ENCODE peak calls at places on chromosomes 16 and 17, in six cellular contexts. Q is heart left ventricle, E is right lobe of liver, D is IMR-90, T is tibial artery, F is cardiac muscle cell. G is an unnamed sample. For H3K27me3, the result is how much of the 10 kb centered on the place peaks cover.

GRCh38 chr17:2703181-2703580 is 8.4 kb downstream of the CLUH start:
- DNase-seq in T (peak), Q (peak), D (no peak), E (peak), F (no peak), G (no peak)

GRCh38 chr16:82627811-82628339 is 1.1 kb downstream of the CDH13 start:
- DNase-seq in E (no peak), F (peak), Q (peak), D (peak), T (peak), G (peak)

GRCh38 chr17:12987120-12987519 is 30.7 kb downstream of the ELAC2 start:
- DNase-seq in E (no peak), D (no peak), F (no peak), T (no peak), Q (no peak), G (no peak)

GRCh38 chr17:51342257-51342656 is 81.9 kb downstream of the UTP18 start:
- DNase-seq in Q (no peak), F (no peak), D (no peak), T (no peak), E (no peak), G (no peak)

GRCh38 chr16:48041861-48042435 is 113.8 kb downstream of the ABCC12 start:
- DNase-seq in E (no peak), T (no peak), D (no peak), Q (no peak), F (peak), G (no peak)

GRCh38 chr17:66667491-66668030 is 167.4 kb upstream of the CACNG5 start:
- DNase-seq in D (no peak), Q (no peak), E (no peak), F (no peak), T (no peak), G (no peak)

GRCh38 chr16:609984-610383 is 20.1 kb downstream of the RAB40C start:
- DNase-seq in D (no peak), Q (no peak), T (no peak), E (no peak), F (no peak), G (no peak)

GRCh38 chr16:67748791-67749282 is 29.7 kb upstream of the GFOD2 start:
- DNase-seq in D (no peak), E (no peak), F (no peak), T (no peak), Q (no peak), G (no peak)

GRCh38 chr17:30427611-30428010 is 48.9 kb downstream of the CPD start:
- DNase-seq in T (no peak), D (no peak), F (no peak), Q (no peak), E (no peak), G (no peak)

GRCh38 chr17:74123350-74123749 is 80.1 kb upstream of the RPL38 start:
- DNase-seq in D (no peak), E (no peak), Q (no peak), F (no peak), T (no peak), G (peak)

GRCh38 chr17:20968913-20969616 is 73.7 kb downstream of the USP22 start:
- DNase-seq in D (no peak), T (no peak), Q (no peak), E (no peak), F (no peak), G (no peak)

GRCh38 chr16:28543072-28543471 is 4.3 kb upstream of the NUPR1 start:
- DNase-seq in Q (no peak), T (peak), D (no peak), F (no peak), E (peak), G (no peak)

GRCh38 chr17:40338058-40338457 is 26.5 kb downstream of the GJD3 start:
- DNase-seq in E (no peak), T (no peak), F (no peak), Q (no peak), D (no peak), G (no peak)

GRCh38 chr16:51629602-51630001 is 478.5 kb upstream of the SALL1 start:
- DNase-seq in E (no peak), T (no peak), Q (no peak), F (no peak), D (no peak), G (no peak)

GRCh38 chr16:22782299-22782698 is 31.7 kb upstream of the HS3ST2 start:
- DNase-seq in T (no peak), D (no peak), F (no peak), E (no peak), Q (no peak), G (no peak)

GRCh38 chr17:51029568-51030463 is 90.9 kb downstream of the SPAG9 start:
- DNase-seq in D (peak), Q (no peak), T (no peak), E (no peak), F (no peak), G (no peak)

GRCh38 chr17:44935116-44935515 is 12.5 kb downstream of the KIF18B start:
- DNase-seq in E (peak), Q (no peak), D (no peak), F (no peak), T (peak), G (no peak)

GRCh38 chr17:60158751-60159478 is 9.1 kb downstream of the CA4 start:
- DNase-seq in T (no peak), E (no peak), F (peak), Q (no peak), D (peak), G (peak)

GRCh38 chr16:27264151-27264550 is 4.4 kb downstream of the NSMCE1 start:
- DNase-seq in E (no peak), Q (no peak), D (peak), F (no peak), T (no peak), G (peak)

GRCh38 chr17:81057079-81057730 is 22.3 kb downstream of the BAIAP2 start:
- DNase-seq in F (peak), D (no peak), E (no peak), T (no peak), Q (no peak), G (no peak)

GRCh38 chr17:34269969-34270368 is at the start of gene CCL7:
- DNase-seq in Q (no peak), F (no peak), E (no peak), T (no peak), D (peak), G (no peak)

GRCh38 chr17:29238133-29238850 is 8.4 kb upstream of the CRYBA1 start:
- DNase-seq in D (peak), T (no peak), Q (no peak), E (no peak), F (no peak), G (peak)

GRCh38 chr16:87822002-87822390 is 47.3 kb downstream of the SLC7A5 start:
- DNase-seq in F (no peak), D (no peak), E (no peak), T (no peak), Q (no peak), G (no peak)

GRCh38 chr16:15502041-15502725 is 67.8 kb downstream of the BMERB1 start:
- DNase-seq in D (peak), Q (no peak), T (no peak), F (no peak), E (no peak), G (peak)

GRCh38 chr17:79305831-79306687 is 231.4 kb downstream of the ENGASE start:
- DNase-seq in E (no peak), T (peak), Q (peak), F (no peak), D (no peak), G (no peak)

GRCh38 chr17:76727745-76728456 is 1.3 kb downstream of the METTL23 start:
- DNase-seq in T (no peak), Q (no peak), E (no peak), F (no peak), D (no peak), G (no peak)

GRCh38 chr17:77779711-77780539 is 178.6 kb upstream of the TNRC6C start:
- DNase-seq in E (no peak), T (peak), D (no peak), F (peak), Q (peak), G (peak)

GRCh38 chr17:12463102-12463501 is 202.6 kb upstream of the MYOCD start:
- DNase-seq in D (peak), T (no peak), E (no peak), F (no peak), Q (no peak), G (peak)

GRCh38 chr17:40028595-40028994 is 13.4 kb downstream of the CSF3 start:
- DNase-seq in T (no peak), Q (no peak), E (no peak), F (no peak), D (no peak), G (no peak)

GRCh38 chr17:56994009-56994792 is 16.3 kb downstream of the SCPEP1 start:
- DNase-seq in F (no peak), E (no peak), T (no peak), Q (no peak), D (peak), G (no peak)

GRCh38 chr17:2955931-2956582 is 107.3 kb downstream of the OR1D5 start:
- DNase-seq in E (no peak), F (no peak), T (no peak), Q (no peak), D (no peak), G (no peak)

GRCh38 chr17:39769974-39770587 is 32.3 kb downstream of the GRB7 start:
- DNase-seq in D (peak), T (no peak), F (no peak), E (no peak), Q (no peak), G (peak)

GRCh38 chr16:8919089-8919933 is 37.2 kb downstream of the LITAFD start:
- DNase-seq in F (no peak), T (no peak), D (no peak), E (no peak), Q (no peak), G (no peak)

GRCh38 chr17:77285594-77286390 is 145.0 kb downstream of the SEC14L1 start:
- DNase-seq in F (no peak), E (peak), T (peak), D (peak), Q (no peak), G (peak)

GRCh38 chr16:3876695-3877094 is 3.8 kb downstream of the CREBBP start:
- DNase-seq in D (peak), Q (no peak), F (peak), E (no peak), T (no peak), G (no peak)

GRCh38 chr17:74274060-74274702 is at the start of gene DNAI2:
- DNase-seq in T (no peak), E (no peak), F (peak), D (no peak), Q (no peak), G (no peak)

GRCh38 chr17:59038734-59039133 is 67.9 kb downstream of the TRIM37 start:
- DNase-seq in Q (no peak), E (no peak), D (peak), T (no peak), F (no peak), G (no peak)

GRCh38 chr16:74281285-74281684 is 15.3 kb upstream of the PSMD7 start:
- DNase-seq in F (peak), T (no peak), D (no peak), Q (no peak), E (no peak), G (no peak)

GRCh38 chr16:83969771-83970429 is 1.9 kb downstream of the NECAB2 start:
- DNase-seq in Q (no peak), F (no peak), D (no peak), E (peak), T (no peak), G (no peak)

GRCh38 chr17:48892940-48893645 is 506 bp downstream of the ATP5MC1 start:
- DNase-seq in D (no peak), F (peak), Q (no peak), E (no peak), T (no peak), G (no peak)

GRCh38 chr17:38605852-38606645 is at the start of gene SRCIN1:
- DNase-seq in T (no peak), Q (peak), E (no peak), D (peak), F (peak), G (peak)

GRCh38 chr17:38604479-38605229 is 1.1 kb downstream of the SRCIN1 start:
- DNase-seq in F (peak), Q (no peak), E (no peak), D (no peak), T (no peak), G (no peak)

GRCh38 chr17:38603786-38604478 is 1.8 kb downstream of the SRCIN1 start:
- DNase-seq in T (no peak), D (no peak), E (no peak), Q (no peak), F (no peak), G (no peak)

GRCh38 chr17:38606646-38607611 is 1.2 kb upstream of the SRCIN1 start:
- DNase-seq in D (no peak), E (peak), T (no peak), Q (peak), F (no peak), G (peak)

DNA sequence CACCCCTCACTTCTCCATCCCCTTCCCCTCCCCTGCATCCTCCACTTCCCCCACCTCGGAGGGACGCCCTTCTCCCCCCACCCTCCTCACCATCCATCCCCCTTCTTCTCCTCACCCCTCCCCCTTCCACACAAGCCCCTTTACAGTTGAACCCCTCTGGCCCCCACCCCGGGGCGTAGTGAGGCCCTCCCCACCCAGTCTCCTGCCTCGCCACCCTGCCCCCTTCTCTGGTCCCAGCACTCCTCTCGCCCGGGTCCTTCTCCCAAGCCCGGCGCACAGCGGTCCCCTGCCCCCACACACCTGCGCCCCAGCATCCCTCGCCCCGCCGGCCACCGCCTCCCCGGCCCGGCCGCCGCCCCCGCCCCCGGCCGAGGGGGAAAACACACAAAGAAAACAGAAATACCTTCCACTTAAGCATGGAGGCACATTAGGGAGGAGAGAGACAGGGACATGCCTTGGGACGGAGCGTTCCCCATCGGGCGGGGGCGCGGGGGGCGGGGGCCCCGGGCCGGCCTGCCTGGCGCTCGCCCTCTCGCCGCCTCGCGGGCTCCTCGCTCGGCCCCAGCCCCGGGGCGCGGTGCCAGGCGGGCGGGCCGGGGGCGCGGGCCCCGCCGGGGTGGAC is 411 bp downstream of the SRCIN1 start:
- DNase-seq in Q (no peak), T (no peak), F (no peak), E (no peak), D (no peak), G (no peak)
- H3K27me3 ChIP-seq in Q (under half), T (under half), F (half or more), E (under half), D (half or more), G (under half)

GRCh38 chr16:25692307-25692706 is 548 bp downstream of the HS3ST4 start:
- DNase-seq in E (no peak), Q (no peak), D (no peak), T (no peak), F (peak), G (no peak)
- H3K27me3 ChIP-seq in E (under half), Q (half or more), D (under half), T (under half), F (half or more), G (half or more)

DNA sequence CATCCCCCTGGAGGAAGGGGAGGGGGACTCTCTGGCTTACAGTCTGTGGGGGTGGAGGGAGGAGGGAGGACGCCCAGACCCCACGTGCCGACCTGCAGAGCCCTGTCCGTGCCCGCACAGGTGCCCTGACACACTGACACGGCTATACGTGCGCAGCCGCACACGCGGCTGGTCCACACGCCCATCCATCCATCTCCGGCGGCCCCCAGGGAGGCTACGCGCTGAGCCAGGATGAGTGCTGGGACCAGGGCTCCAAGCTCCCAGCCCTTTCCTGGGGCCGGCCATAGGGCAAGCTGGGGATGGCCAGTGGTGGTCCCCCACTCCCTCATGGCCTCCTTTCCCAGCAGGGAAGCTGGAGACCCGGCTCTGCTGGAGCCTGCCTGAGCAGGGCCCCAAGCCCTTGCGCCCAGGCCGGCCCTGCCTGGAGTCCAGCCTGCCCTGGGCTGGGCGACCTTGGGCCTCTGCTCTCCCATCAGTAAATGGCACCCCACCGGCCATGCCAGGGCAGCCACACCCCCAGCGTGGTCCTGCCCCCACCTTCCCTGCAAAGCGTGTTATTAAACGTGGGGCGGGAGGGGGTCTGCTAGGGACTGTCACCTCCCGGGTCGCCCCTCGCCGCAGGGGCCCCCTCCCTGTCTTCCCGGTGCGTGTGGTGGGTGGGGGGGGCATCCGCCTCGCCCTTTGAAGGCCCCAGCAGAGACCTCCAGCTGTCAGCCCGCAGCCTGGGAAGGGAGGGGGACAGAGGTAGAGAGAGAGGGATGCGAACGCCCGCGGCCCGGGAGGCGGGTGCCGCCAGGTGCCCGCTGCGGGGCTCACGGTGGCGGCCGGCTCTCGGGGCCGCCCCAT is 866 bp downstream of the CASKIN1 start:
- DNase-seq in Q (no peak), E (no peak), T (no peak), D (no peak), F (no peak), G (no peak)
- H3K27me3 ChIP-seq in Q (under half), E (under half), T (under half), D (half or more), F (under half), G (under half)

GRCh38 chr16:86809458-86809955 is 231.2 kb downstream of the FOXL1 start:
- DNase-seq in F (no peak), E (no peak), D (peak), Q (no peak), T (no peak), G (peak)

GRCh38 chr16:86810062-86810461 is 231.7 kb downstream of the FOXL1 start:
- DNase-seq in Q (no peak), E (no peak), T (no peak), D (no peak), F (no peak), G (no peak)

GRCh38 chr16:86806181-86806837 is 228.0 kb downstream of the FOXL1 start:
- DNase-seq in Q (no peak), F (no peak), T (peak), D (no peak), E (no peak), G (no peak)

GRCh38 chr16:86806838-86807351 is 228.5 kb downstream of the FOXL1 start:
- DNase-seq in Q (no peak), F (peak), D (peak), T (peak), E (no peak), G (no peak)

DNA sequence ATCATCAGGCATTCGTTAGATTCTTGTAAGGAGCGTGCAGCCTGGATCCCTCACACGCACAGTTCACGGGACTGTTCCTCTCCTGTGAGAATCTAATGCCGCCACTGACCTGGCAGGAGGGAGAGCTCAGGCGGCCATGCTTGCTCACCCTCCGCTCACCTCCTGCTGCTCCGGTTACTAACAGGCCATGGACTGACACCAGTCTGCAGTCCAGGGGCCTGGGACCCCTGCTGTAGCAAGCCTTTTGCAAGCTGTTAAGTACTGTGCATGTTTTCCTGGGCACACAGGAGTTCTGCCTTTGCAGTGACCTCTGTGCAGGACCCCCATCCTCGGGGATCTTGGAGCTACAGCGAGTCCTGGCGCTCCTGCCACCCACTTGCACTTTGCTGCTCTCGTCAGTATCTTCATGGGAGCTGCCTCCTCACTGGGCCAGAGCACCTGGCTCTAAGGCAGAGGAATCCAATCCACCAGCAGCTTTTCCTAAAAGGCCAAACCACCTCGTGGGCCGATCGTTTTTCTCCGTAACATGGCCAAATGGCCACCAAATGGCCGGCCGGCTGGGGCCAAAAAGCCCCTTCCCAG is 230.6 kb downstream of the FOXL1 start:
- DNase-seq in F (no peak), D (no peak), Q (no peak), T (no peak), E (no peak), G (no peak)
- H3K27me3 ChIP-seq in F (under half), D (under half), Q (under half), T (under half), E (under half), G (under half)

GRCh38 chr17:47732399-47733046 is 513 bp upstream of the TBX21 start:
- DNase-seq in T (peak), D (no peak), F (no peak), E (no peak), Q (no peak), G (no peak)
- H3K27me3 ChIP-seq in T (under half), D (half or more), F (half or more), E (under half), Q (half or more), G (under half)

G was measured in MG63.